ENCODE peak calls at places on chromosomes 6 and 20, in four cellular contexts. One of them, this sample, is unnamed.

GRCh38 chr6:147906361-147906760 is 397.9 kb downstream of the SAMD5 start:
- DNase-seq in A549: no peak
- DNase-seq in K562: no peak
- DNase-seq in HepG2: no peak
- DNase-seq in this sample: no peak

GRCh38 chr20:44711237-44711636 is 3.9 kb upstream of the CCN5 start:
- DNase-seq in A549: no peak
- DNase-seq in K562: no peak
- DNase-seq in HepG2: no peak
- DNase-seq in this sample: no peak

GRCh38 chr6:168035098-168035660 is 37.7 kb downstream of the KIF25 start:
- DNase-seq in A549: peak; percentile 41
- DNase-seq in K562: peak; percentile 40
- DNase-seq in HepG2: no peak
- DNase-seq in this sample: peak; percentile 54

GRCh38 chr6:45808917-45809316 is 206.7 kb downstream of the CLIC5 start:
- DNase-seq in A549: no peak
- DNase-seq in K562: no peak
- DNase-seq in HepG2: no peak
- DNase-seq in this sample: no peak

GRCh38 chr20:23349338-23350006 is 1.1 kb upstream of the NXT1 start:
- DNase-seq in A549: peak; percentile 68
- DNase-seq in K562: no peak
- DNase-seq in HepG2: no peak
- DNase-seq in this sample: no peak

GRCh38 chr6:127146935-127147334 is 28.5 kb downstream of the RSPO3 start:
- DNase-seq in A549: no peak
- DNase-seq in K562: no peak
- DNase-seq in HepG2: no peak
- DNase-seq in this sample: no peak

GRCh38 chr6:27547157-27548075 is 74.5 kb upstream of the ZNF184 start:
- DNase-seq in A549: no peak
- DNase-seq in K562: peak; percentile 90
- DNase-seq in HepG2: peak; percentile 67
- DNase-seq in this sample: peak; percentile 91

GRCh38 chr20:59961423-59961822 is 3.2 kb downstream of the CDH26 start:
- DNase-seq in A549: no peak
- DNase-seq in K562: no peak
- DNase-seq in HepG2: no peak
- DNase-seq in this sample: no peak

GRCh38 chr6:158698876-158699440 is 49.1 kb downstream of the SYTL3 start:
- DNase-seq in A549: no peak
- DNase-seq in K562: no peak
- DNase-seq in HepG2: no peak
- DNase-seq in this sample: no peak

GRCh38 chr6:9197726-9198125 is 762.4 kb upstream of the SLC35B3 start:
- DNase-seq in A549: no peak
- DNase-seq in K562: no peak
- DNase-seq in HepG2: no peak
- DNase-seq in this sample: no peak

GRCh38 chr6:26538572-26538902 is 371 bp downstream of the HMGN4 start:
- DNase-seq in A549: no peak
- DNase-seq in K562: no peak
- DNase-seq in HepG2: no peak
- DNase-seq in this sample: no peak

GRCh38 chr6:67966830-67967229 is 668.3 kb upstream of the ADGRB3 start:
- DNase-seq in A549: no peak
- DNase-seq in K562: no peak
- DNase-seq in HepG2: no peak
- DNase-seq in this sample: no peak

GRCh38 chr20:34815636-34816035 is 9.8 kb downstream of the NCOA6 start:
- DNase-seq in A549: no peak
- DNase-seq in K562: no peak
- DNase-seq in HepG2: no peak
- DNase-seq in this sample: no peak

GRCh38 chr6:107718341-107718740 is 105.8 kb downstream of the SCML4 start:
- DNase-seq in A549: no peak
- DNase-seq in K562: no peak
- DNase-seq in HepG2: no peak
- DNase-seq in this sample: no peak

GRCh38 chr20:33518071-33518470 is 28.2 kb downstream of the CBFA2T2 start:
- DNase-seq in A549: no peak
- DNase-seq in K562: no peak
- DNase-seq in HepG2: no peak
- DNase-seq in this sample: no peak

GRCh38 chr6:108587258-108588059 is 26.7 kb downstream of the FOXO3 start:
- DNase-seq in A549: no peak
- DNase-seq in K562: peak; percentile 46
- DNase-seq in HepG2: peak; percentile 75
- DNase-seq in this sample: no peak

GRCh38 chr6:26223213-26223612 is 136.0 kb downstream of the HFE start:
- DNase-seq in A549: no peak
- DNase-seq in K562: no peak
- DNase-seq in HepG2: no peak
- DNase-seq in this sample: no peak

GRCh38 chr6:142878407-142878806 is 66.6 kb downstream of the HIVEP2 start:
- DNase-seq in A549: no peak
- DNase-seq in K562: no peak
- DNase-seq in HepG2: no peak
- DNase-seq in this sample: no peak

GRCh38 chr6:112214749-112215269 is 39.6 kb downstream of the LAMA4 start:
- DNase-seq in A549: peak; percentile 18
- DNase-seq in K562: no peak
- DNase-seq in HepG2: peak; percentile 58
- DNase-seq in this sample: no peak

GRCh38 chr6:115441671-115442070 is 619.0 kb downstream of the FRK start:
- DNase-seq in A549: no peak
- DNase-seq in K562: no peak
- DNase-seq in HepG2: no peak
- DNase-seq in this sample: no peak

GRCh38 chr6:138278326-138278725 is 60.0 kb upstream of the PBOV1 start:
- DNase-seq in A549: peak; percentile 8
- DNase-seq in K562: peak; percentile 20
- DNase-seq in HepG2: peak; percentile 64
- DNase-seq in this sample: no peak

GRCh38 chr20:45352729-45353128 is 4.5 kb upstream of the SDC4 start:
- DNase-seq in A549: no peak
- DNase-seq in K562: no peak
- DNase-seq in HepG2: no peak
- DNase-seq in this sample: no peak

GRCh38 chr6:104229057-104229456 is 630.7 kb downstream of the HACE1 start:
- DNase-seq in A549: no peak
- DNase-seq in K562: no peak
- DNase-seq in HepG2: no peak
- DNase-seq in this sample: no peak

GRCh38 chr6:24524801-24525200 is 30.0 kb downstream of the ALDH5A1 start:
- DNase-seq in A549: no peak
- DNase-seq in K562: peak; percentile 57
- DNase-seq in HepG2: peak; percentile 33
- DNase-seq in this sample: no peak

GRCh38 chr6:101413773-101414172 is 20.3 kb downstream of the GRIK2 start:
- DNase-seq in A549: no peak
- DNase-seq in K562: no peak
- DNase-seq in HepG2: no peak
- DNase-seq in this sample: no peak

GRCh38 chr20:8394308-8394945 is 262.4 kb downstream of the PLCB1 start:
- DNase-seq in A549: no peak
- DNase-seq in K562: no peak
- DNase-seq in HepG2: no peak
- DNase-seq in this sample: no peak

GRCh38 chr20:25389381-25389857 is 1.2 kb downstream of the ABHD12 start:
- DNase-seq in A549: no peak
- DNase-seq in K562: peak; percentile 29
- DNase-seq in HepG2: no peak
- DNase-seq in this sample: no peak

GRCh38 chr6:129748212-129748900 is 38.4 kb upstream of the ARHGAP18 start:
- DNase-seq in A549: no peak
- DNase-seq in K562: peak; percentile 71
- DNase-seq in HepG2: peak; percentile 79
- DNase-seq in this sample: no peak

GRCh38 chr20:361562-361961 is 14.7 kb downstream of the NRSN2 start:
- DNase-seq in A549: no peak
- DNase-seq in K562: no peak
- DNase-seq in HepG2: no peak
- DNase-seq in this sample: no peak

GRCh38 chr20:58576590-58576944 is 61.4 kb upstream of the APCDD1L start:
- DNase-seq in A549: no peak
- DNase-seq in K562: no peak
- DNase-seq in HepG2: no peak
- DNase-seq in this sample: no peak

DNA sequence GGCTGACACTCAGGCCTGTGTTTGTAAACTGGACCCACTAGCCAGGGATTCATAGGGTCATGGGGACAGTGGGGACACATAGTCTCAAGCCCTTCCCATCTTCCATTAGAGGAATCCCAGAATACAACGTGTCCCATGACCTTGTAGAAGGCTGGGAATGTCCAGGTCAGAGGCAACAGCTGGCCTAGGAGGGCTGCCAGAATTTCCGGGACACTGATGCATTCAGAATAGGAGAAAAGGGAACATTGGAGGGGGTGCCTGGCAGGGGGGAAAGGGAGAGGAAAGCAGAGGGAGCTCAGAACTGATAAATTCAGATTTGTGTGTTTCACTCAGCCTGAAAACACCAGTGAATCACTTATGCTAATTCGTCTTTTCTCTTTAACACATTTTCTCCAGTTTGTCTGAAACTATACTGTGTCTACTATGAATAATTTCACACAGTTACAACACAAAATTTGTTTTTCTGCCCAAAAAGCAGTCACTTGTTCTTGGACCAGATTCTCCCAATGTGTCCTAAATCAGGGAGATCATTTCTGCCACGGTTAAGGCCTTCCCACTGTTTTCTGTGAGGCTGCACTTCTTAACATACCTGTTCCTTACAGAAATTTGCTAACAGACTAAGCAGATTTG is 35.4 kb upstream of the BMP2 start:
- DNase-seq in A549: no peak
- DNase-seq in K562: no peak
- DNase-seq in HepG2: no peak
- DNase-seq in this sample: no peak
- TF ChIP-seq EP300 in A549: no peak
- TF ChIP-seq EP300 in K562: no peak
- TF ChIP-seq EP300 in HepG2: no peak
- TF ChIP-seq EP300 in this sample: no peak

GRCh38 chr20:13990465-13990864 is at the start of gene SEL1L2:
- DNase-seq in A549: no peak
- DNase-seq in K562: no peak
- DNase-seq in HepG2: no peak
- DNase-seq in this sample: peak; percentile 52
- TF ChIP-seq RNF2 in A549: no peak
- TF ChIP-seq RNF2 in K562: no peak
- TF ChIP-seq RNF2 in HepG2: no peak
- TF ChIP-seq RNF2 in this sample: no peak

GRCh38 chr6:41596807-41597206 is 41.5 kb upstream of the MDFI start:
- DNase-seq in A549: no peak
- DNase-seq in K562: no peak
- DNase-seq in HepG2: no peak
- DNase-seq in this sample: no peak
- TF ChIP-seq USF2 in A549: no peak
- TF ChIP-seq USF2 in K562: no peak
- TF ChIP-seq USF2 in HepG2: no peak
- TF ChIP-seq USF2 in this sample: no peak

DNA sequence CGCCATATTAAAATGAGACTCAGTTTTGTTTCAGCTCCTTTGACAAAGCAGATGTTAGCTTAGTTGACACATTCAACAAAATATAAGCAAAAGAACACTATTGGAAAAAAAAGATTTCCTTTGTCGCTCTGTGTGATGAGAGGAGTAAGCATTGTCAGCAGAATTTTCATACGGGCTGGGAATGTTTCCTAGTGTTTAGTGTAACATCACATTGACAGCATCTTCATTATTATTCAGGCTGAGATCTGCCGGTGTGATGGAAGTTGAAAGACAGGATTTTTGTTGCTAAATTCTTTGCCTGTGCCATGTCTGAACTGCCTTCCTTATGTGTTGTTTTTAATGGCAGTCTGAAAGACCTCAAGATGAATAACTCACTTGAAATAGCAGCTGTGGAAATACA is 49.1 kb downstream of the GRM1 start:
- DNase-seq in A549: no peak
- DNase-seq in K562: no peak
- DNase-seq in HepG2: no peak
- DNase-seq in this sample: no peak
- TF ChIP-seq EP300 in A549: no peak
- TF ChIP-seq EP300 in K562: no peak
- TF ChIP-seq EP300 in HepG2: no peak
- TF ChIP-seq EP300 in this sample: no peak

This sample was measured in H1.